ENCODE peak calls at places on chromosomes 6 and 20, in four cellular contexts. P, C, X and T are unnamed samples.

GRCh38 chr6:138555294-138555988 is 56.1 kb upstream of the NHSL1 start:
- DNase-seq in X (no peak), P (no peak), C (peak; percentile 73), T (no peak)

GRCh38 chr6:141744971-141745370 is 387.8 kb upstream of the GJE1 start:
- DNase-seq in C (no peak), X (no peak), P (no peak), T (no peak)

GRCh38 chr20:37377346-37378081 is 31.6 kb downstream of the SRC start:
- DNase-seq in X (no peak), P (peak; percentile 15), C (no peak), T (no peak)

GRCh38 chr20:24160563-24161355 is 172.2 kb upstream of the GGTLC1 start:
- DNase-seq in X (peak; percentile 22), P (peak; percentile 59), C (peak; percentile 64), T (peak; percentile 46)

GRCh38 chr6:111771084-111771411 is 102.2 kb downstream of the FYN start:
- DNase-seq in X (no peak), C (no peak), P (no peak), T (no peak)

GRCh38 chr20:58854638-58855471 is 2.3 kb downstream of the GNAS start:
- DNase-seq in P (peak; percentile 57), X (no peak), C (no peak), T (no peak)

GRCh38 chr6:93848011-93848620 is 428.8 kb upstream of the EPHA7 start:
- DNase-seq in C (no peak), X (no peak), P (no peak), T (no peak)

GRCh38 chr20:44052166-44052565 is 134.8 kb downstream of the JPH2 start:
- DNase-seq in X (no peak), P (no peak), C (no peak), T (no peak)

GRCh38 chr6:17413313-17413750 is 19.9 kb downstream of the CAP2 start:
- DNase-seq in P (no peak), C (peak; percentile 88), X (no peak), T (peak; percentile 37)

GRCh38 chr6:31581511-31582229 is 554 bp downstream of the LTB start:
- DNase-seq in P (peak; percentile 45), C (no peak), X (no peak), T (peak; percentile 7)

GRCh38 chr6:48564036-48564820 is 453.2 kb upstream of the PTCHD4 start:
- DNase-seq in P (no peak), X (no peak), C (no peak), T (no peak)

GRCh38 chr6:143061597-143062385 is 1.1 kb downstream of the AIG1 start:
- DNase-seq in C (peak; percentile 27), P (no peak), X (no peak), T (no peak)
- H3K4me3 ChIP-seq in C (peak overlapping the region; percentile 86), P (peak overlapping the region; percentile 75), X (peak overlapping the region; percentile 91), T (peak overlapping the region; percentile 79)

GRCh38 chr6:107059606-107060005 is 31.6 kb downstream of the MTRES1 start:
- DNase-seq in C (no peak), X (no peak), P (no peak), T (no peak)
- H3K4me3 ChIP-seq in C (no peak overlapping the region), X (no peak overlapping the region), P (no peak overlapping the region), T (no peak overlapping the region)

GRCh38 chr6:157622427-157622826 is 200.6 kb upstream of the SNX9 start:
- DNase-seq in P (no peak), C (no peak), X (no peak), T (no peak)

GRCh38 chr6:157628463-157628862 is 194.6 kb upstream of the SNX9 start:
- DNase-seq in X (no peak), C (no peak), P (no peak), T (no peak)

GRCh38 chr6:157625111-157625510 is 197.9 kb upstream of the SNX9 start:
- DNase-seq in C (no peak), X (no peak), P (no peak), T (no peak)

GRCh38 chr6:157627195-157627966 is 195.7 kb upstream of the SNX9 start:
- DNase-seq in C (no peak), P (no peak), X (no peak), T (no peak)

DNA sequence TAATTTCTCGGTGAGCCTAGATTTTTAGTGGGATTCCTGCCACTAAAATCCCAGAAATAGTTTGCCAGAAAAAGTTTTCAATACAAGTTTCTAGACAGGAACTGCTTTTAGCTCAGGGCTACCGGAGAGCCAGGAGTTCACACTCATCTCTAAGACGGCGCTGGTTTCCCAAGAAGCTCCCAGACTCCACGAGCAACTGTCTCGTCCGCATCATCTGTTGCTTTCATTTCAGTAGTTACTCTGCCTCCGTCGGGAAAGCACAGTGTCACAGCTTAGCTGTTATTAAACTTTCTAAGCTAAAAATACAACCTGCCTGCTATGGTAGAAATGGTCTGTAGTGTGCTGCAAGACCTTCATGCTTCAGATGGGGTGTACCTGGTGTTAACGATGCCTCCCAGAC is 197.3 kb upstream of the SNX9 start:
- DNase-seq in C (no peak), X (no peak), P (no peak), T (no peak)
- H3K4me3 ChIP-seq in C (no peak overlapping the region), X (no peak overlapping the region), P (no peak overlapping the region), T (no peak overlapping the region)

GRCh38 chr20:34129518-34130162 is 17.6 kb upstream of the EIF2S2 start:
- DNase-seq in P (peak; percentile 85), C (peak; percentile 63), X (peak; percentile 31), T (peak; percentile 38)
- H3K4me3 ChIP-seq in P (peak overlapping the region; percentile 16), C (no peak overlapping the region), X (no peak overlapping the region), T (peak overlapping the region; percentile 16)